ENCODE peak calls at places on chromosomes 12 and 14, in four cellular contexts. X, V, D and C are unnamed samples. For H3K79me2, the result is how much of the 10 kb centered on the place peaks cover.

GRCh38 chr14:76829650-76830421 is 3.6 kb downstream of the LRRC74A start:
- DNase-seq in D (peak), X (no peak), V (peak), C (no peak)

GRCh38 chr14:72173038-72173720 is 240.9 kb downstream of the RGS6 start:
- DNase-seq in D (no peak), V (no peak), X (no peak), C (no peak)

GRCh38 chr14:92507174-92507768 is 6.3 kb upstream of the RIN3 start:
- DNase-seq in V (no peak), X (no peak), D (no peak), C (no peak)

GRCh38 chr12:121578230-121579189 is 2.3 kb downstream of the KDM2B start:
- DNase-seq in X (no peak), D (peak), V (no peak), C (peak)

GRCh38 chr14:101553393-101553792 is 7.9 kb upstream of the DIO3 start:
- DNase-seq in X (no peak), D (no peak), V (no peak), C (no peak)

GRCh38 chr12:104055686-104056388 is 5.8 kb upstream of the GLT8D2 start:
- DNase-seq in V (no peak), D (peak), X (no peak), C (no peak)

GRCh38 chr12:131747276-131747675 is 36.4 kb downstream of the SFSWAP start:
- DNase-seq in V (no peak), D (no peak), X (no peak), C (no peak)

GRCh38 chr14:105325303-105325702 is 10.8 kb downstream of the PACS2 start:
- DNase-seq in D (peak), V (no peak), X (no peak), C (no peak)

GRCh38 chr14:103250181-103250580 is 83.9 kb upstream of the EIF5 start:
- DNase-seq in V (no peak), X (no peak), D (no peak), C (no peak)

GRCh38 chr12:115160290-115161108 is 476.5 kb upstream of the TBX3 start:
- DNase-seq in X (no peak), D (no peak), V (no peak), C (no peak)

GRCh38 chr14:32480337-32480736 is 151.2 kb downstream of the AKAP6 start:
- DNase-seq in V (no peak), X (no peak), D (no peak), C (no peak)

GRCh38 chr12:129002447-129002846 is 149.2 kb downstream of the GLT1D1 start:
- DNase-seq in D (no peak), V (no peak), X (no peak), C (no peak)

GRCh38 chr14:62031504-62031903 is 269.3 kb downstream of the SNAPC1 start:
- DNase-seq in X (no peak), D (no peak), V (no peak), C (no peak)

GRCh38 chr14:52871606-52872005 is 79.2 kb downstream of the FERMT2 start:
- DNase-seq in X (no peak), V (no peak), D (peak), C (no peak)

GRCh38 chr12:43306066-43306465 is 245.9 kb downstream of the ADAMTS20 start:
- DNase-seq in X (no peak), D (no peak), V (no peak), C (no peak)

GRCh38 chr14:71021347-71022014 is 114.2 kb downstream of the PCNX1 start:
- DNase-seq in V (no peak), X (no peak), D (no peak), C (no peak)

GRCh38 chr12:104501115-104501514 is 44.4 kb downstream of the CHST11 start:
- DNase-seq in D (no peak), V (no peak), X (no peak), C (no peak)

GRCh38 chr12:104890463-104891096 is 67.5 kb downstream of the SLC41A2 start:
- DNase-seq in X (no peak), D (no peak), V (no peak), C (no peak)

GRCh38 chr12:112503521-112503920 is 84.8 kb downstream of the PTPN11 start:
- DNase-seq in D (no peak), X (no peak), V (no peak), C (no peak)

GRCh38 chr14:65824285-65824977 is 411.9 kb downstream of the FUT8 start:
- DNase-seq in X (peak), D (peak), V (peak), C (no peak)

GRCh38 chr14:68939893-68940613 is 39.0 kb downstream of the ACTN1 start:
- DNase-seq in V (peak), X (no peak), D (peak), C (no peak)

GRCh38 chr14:94648801-94649200 is 36.6 kb downstream of the SERPINA3 start:
- DNase-seq in V (no peak), D (no peak), X (no peak), C (no peak)

GRCh38 chr12:44253338-44253856 is 417.5 kb downstream of the TMEM117 start:
- DNase-seq in V (no peak), X (no peak), D (no peak), C (no peak)

GRCh38 chr12:50314629-50315312 is 31.5 kb upstream of the LIMA1 start:
- DNase-seq in X (peak), D (peak), V (peak), C (no peak)

GRCh38 chr12:1830981-1831930 is 10.9 kb downstream of the LRTM2 start:
- DNase-seq in X (peak), V (peak), D (peak), C (peak)

GRCh38 chr12:123889000-123889399 is 83.6 kb downstream of the CCDC92 start:
- DNase-seq in V (no peak), D (no peak), X (no peak), C (no peak)

GRCh38 chr12:76238688-76239087 is 109.5 kb downstream of the BBS10 start:
- DNase-seq in D (no peak), V (no peak), X (no peak), C (no peak)

GRCh38 chr14:32019271-32019670 is 57.8 kb upstream of the ARHGAP5 start:
- DNase-seq in D (no peak), V (no peak), X (no peak), C (no peak)

GRCh38 chr14:35747379-35747778 is 61.7 kb downstream of the RALGAPA1 start:
- DNase-seq in D (no peak), V (peak), X (no peak), C (no peak)

DNA sequence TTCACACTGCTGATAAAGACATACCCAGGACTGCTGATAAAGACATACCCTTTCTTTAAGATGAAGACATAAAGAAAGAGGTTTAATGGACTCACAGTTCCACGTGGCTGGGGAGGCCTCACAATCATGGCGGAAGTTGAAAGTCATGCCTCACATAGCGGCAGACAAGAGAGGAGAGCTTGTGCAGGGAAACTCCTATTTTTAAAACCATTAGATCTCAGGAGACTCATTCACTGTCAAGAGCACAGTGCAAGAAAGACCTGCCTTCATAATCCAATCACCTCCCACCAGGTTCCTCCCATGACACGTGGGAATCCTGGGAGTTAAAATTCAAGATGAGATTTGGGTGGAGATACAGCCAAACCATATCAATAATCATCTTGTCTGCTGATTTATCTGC is 278.1 kb downstream of the SLC6A15 start:
- DNase-seq in V (no peak), D (no peak), X (no peak), C (no peak)
- TF ChIP-seq JUND in V (no peak), D (no peak), X (no peak), C (no peak)

DNA sequence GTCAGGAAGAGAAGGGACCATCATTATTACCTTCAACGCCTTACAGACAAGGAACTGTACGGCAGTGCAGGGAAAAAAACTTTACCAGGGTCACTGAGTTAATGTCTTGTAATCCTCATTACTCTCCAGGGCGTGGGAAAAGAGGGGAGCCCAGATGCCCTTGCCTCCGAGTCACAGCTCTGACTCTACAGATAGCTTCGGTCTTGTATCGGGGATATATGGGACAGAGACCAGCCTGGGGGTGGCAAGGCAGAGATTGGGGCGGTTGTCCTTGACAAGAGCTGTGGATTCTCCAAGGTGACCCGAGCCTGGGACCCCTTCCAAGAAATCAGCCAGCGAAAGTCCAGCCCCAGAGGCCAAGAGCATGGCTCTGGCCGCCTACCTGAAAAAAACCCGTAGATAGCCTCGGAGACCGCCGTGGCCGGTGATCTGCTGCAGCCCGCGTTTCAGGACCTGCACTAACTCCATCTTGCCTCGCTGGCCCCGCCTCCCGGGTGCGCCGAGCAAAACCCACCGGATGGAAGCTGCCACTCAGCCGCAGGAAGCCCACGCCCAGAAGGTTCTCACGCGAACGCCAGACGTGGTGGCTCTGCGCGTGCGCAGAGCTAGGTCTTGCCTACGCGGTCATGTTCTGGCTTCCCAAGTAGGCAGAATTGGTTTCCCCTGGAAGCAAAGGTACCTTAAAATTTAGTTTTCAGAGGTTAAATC is at the start of gene NDUFA12:
- DNase-seq in V (peak), D (peak), X (peak), C (peak)
- H3K79me2 ChIP-seq in V (under half), D (under half), X (under half), C (under half)

DNA sequence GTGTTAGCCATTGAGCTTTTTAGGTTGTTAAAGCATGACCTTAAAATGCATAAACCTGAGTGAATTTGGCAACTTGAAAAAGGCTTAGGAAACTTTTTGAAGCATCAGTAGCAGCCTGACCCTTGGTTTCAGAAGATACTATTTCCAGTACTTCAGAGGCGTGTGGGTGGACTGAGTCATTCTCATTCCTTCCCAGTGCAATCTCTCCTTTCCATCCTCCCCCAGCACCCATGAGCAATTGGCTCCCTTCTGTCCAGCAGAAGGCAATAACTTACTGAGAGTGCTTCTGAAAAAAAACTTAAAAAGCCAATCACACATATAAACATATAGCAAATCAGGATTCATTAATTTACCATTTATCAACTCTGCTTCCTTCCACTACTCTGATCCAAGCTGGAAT is 299.3 kb upstream of the STXBP6 start:
- DNase-seq in V (no peak), X (no peak), D (no peak), C (no peak)
- TF ChIP-seq JUND in V (no peak), X (no peak), D (no peak), C (no peak)

GRCh38 chr12:63916561-63917476 is 72.3 kb downstream of the SRGAP1 start:
- DNase-seq in V (no peak), X (no peak), D (no peak), C (no peak)
- H3K79me2 ChIP-seq in V (under half), X (under half), D (half or more), C (under half)

GRCh38 chr12:15584366-15585041 is 204.7 kb downstream of the EPS8 start:
- DNase-seq in X (no peak), V (peak), D (peak), C (no peak)
- TF ChIP-seq JUND in X (no peak), V (no peak), D (no peak), C (no peak)